ENCODE peak calls at places on chromosomes 5 and 9, in seven cellular contexts. K, M, O, Q, D, C and L are unnamed samples.

GRCh38 chr9:3906437-3907213 is 380.8 kb upstream of the RFX3 start:
- DNase-seq in K (peak), M (no peak), O (peak), Q (no peak), D (no peak), C (no peak), L (no peak)

GRCh38 chr9:111843971-111844370 is 49.2 kb upstream of the SHOC1 start:
- DNase-seq in K (no peak), M (no peak), O (no peak), Q (no peak), D (no peak), C (no peak), L (no peak)

GRCh38 chr5:103532116-103532734 is 30.4 kb downstream of the NUDT12 start:
- DNase-seq in K (no peak), M (no peak), O (no peak), Q (no peak), D (no peak), C (no peak), L (no peak)

GRCh38 chr5:32458799-32459400 is 14.4 kb upstream of the ZFR start:
- DNase-seq in K (no peak), M (no peak), O (no peak), Q (no peak), D (no peak), C (no peak), L (no peak)

GRCh38 chr9:35385042-35385441 is 104.9 kb upstream of the RUSC2 start:
- DNase-seq in K (peak), M (no peak), O (peak), Q (no peak), D (no peak), C (no peak), L (no peak)

GRCh38 chr5:139952464-139953070 is 90.5 kb downstream of the NRG2 start:
- DNase-seq in K (no peak), M (no peak), O (no peak), Q (no peak), D (no peak), C (no peak), L (no peak)

GRCh38 chr9:136327313-136327971 is at the start of gene GPSM1:
- DNase-seq in K (peak), M (peak), O (no peak), Q (no peak), D (no peak), C (peak), L (no peak)

GRCh38 chr9:69130456-69131441 is 43.3 kb upstream of the TJP2 start:
- DNase-seq in K (peak), M (peak), O (peak), Q (no peak), D (no peak), C (no peak), L (no peak)

GRCh38 chr5:178525906-178526732 is 64.1 kb downstream of the COL23A1 start:
- DNase-seq in K (no peak), M (no peak), O (no peak), Q (no peak), D (no peak), C (no peak), L (no peak)

GRCh38 chr9:5193345-5193744 is 7.9 kb upstream of the INSL6 start:
- DNase-seq in K (no peak), M (no peak), O (no peak), Q (no peak), D (no peak), C (no peak), L (no peak)

GRCh38 chr9:4334439-4334838 is 34.6 kb upstream of the GLIS3 start:
- DNase-seq in K (peak), M (peak), O (no peak), Q (no peak), D (no peak), C (peak), L (no peak)

GRCh38 chr9:136090060-136090735 is 4.9 kb downstream of the NACC2 start:
- DNase-seq in K (no peak), M (no peak), O (no peak), Q (no peak), D (no peak), C (no peak), L (no peak)

GRCh38 chr5:109650451-109650850 is 39.3 kb upstream of the MAN2A1 start:
- DNase-seq in K (no peak), M (no peak), O (no peak), Q (no peak), D (no peak), C (no peak), L (no peak)

GRCh38 chr5:81420039-81420667 is 26.2 kb upstream of the ACOT12 start:
- DNase-seq in K (peak), M (no peak), O (peak), Q (no peak), D (no peak), C (no peak), L (no peak)

GRCh38 chr5:7329712-7330111 is 66.2 kb upstream of the ADCY2 start:
- DNase-seq in K (no peak), M (no peak), O (no peak), Q (no peak), D (no peak), C (no peak), L (no peak)

GRCh38 chr5:67268233-67269011 is 71.8 kb upstream of the CD180 start:
- DNase-seq in K (peak), M (peak), O (peak), Q (no peak), D (no peak), C (peak), L (peak)

GRCh38 chr5:32283061-32283460 is 29.7 kb downstream of the MTMR12 start:
- DNase-seq in K (no peak), M (no peak), O (no peak), Q (no peak), D (no peak), C (no peak), L (no peak)

GRCh38 chr5:1206521-1207412 is 5.4 kb downstream of the SLC6A19 start:
- DNase-seq in K (no peak), M (no peak), O (no peak), Q (no peak), D (no peak), C (no peak), L (no peak)

GRCh38 chr5:169268019-169268418 is 32.9 kb downstream of the SLIT3 start:
- DNase-seq in K (no peak), M (no peak), O (no peak), Q (no peak), D (no peak), C (no peak), L (no peak)

GRCh38 chr9:121910491-121911040 is 182.5 kb downstream of the TTLL11 start:
- DNase-seq in K (no peak), M (no peak), O (no peak), Q (no peak), D (no peak), C (no peak), L (no peak)

GRCh38 chr9:107219486-107219853 is 63.6 kb upstream of the RAD23B start:
- DNase-seq in K (no peak), M (no peak), O (no peak), Q (no peak), D (no peak), C (no peak), L (no peak)

GRCh38 chr9:114611516-114612271 is 603 bp downstream of the TMEM268 start:
- DNase-seq in K (peak), M (peak), O (no peak), Q (peak), D (peak), C (peak), L (peak)

GRCh38 chr9:72534931-72535330 is 13.5 kb downstream of the TMC1 start:
- DNase-seq in K (peak), M (no peak), O (no peak), Q (no peak), D (no peak), C (no peak), L (no peak)

GRCh38 chr9:15512204-15512603 is 1.4 kb upstream of the PSIP1 start:
- DNase-seq in K (no peak), M (no peak), O (no peak), Q (no peak), D (no peak), C (no peak), L (no peak)

GRCh38 chr5:130385619-130386018 is 481.4 kb downstream of the CHSY3 start:
- DNase-seq in K (no peak), M (no peak), O (no peak), Q (no peak), D (no peak), C (no peak), L (no peak)

GRCh38 chr9:88187631-88188030 is 49.4 kb upstream of the SPATA31C2 start:
- DNase-seq in K (peak), M (no peak), O (no peak), Q (no peak), D (no peak), C (no peak), L (no peak)

GRCh38 chr9:7147136-7148090 is 389.6 kb downstream of the KDM4C start:
- DNase-seq in K (peak), M (peak), O (no peak), Q (no peak), D (no peak), C (peak), L (no peak)
- H3K4me3 ChIP-seq in K (no peak), M (no peak), O (no peak), Q (no peak), D (no peak), C (peak), L (no peak)

GRCh38 chr9:7273575-7273974 is 515.8 kb downstream of the KDM4C start:
- DNase-seq in K (peak), M (peak), O (no peak), Q (no peak), D (no peak), C (peak), L (no peak)
- TF ChIP-seq CTCF in K (peak), M (no peak), O (peak), Q (no peak), D (no peak), C (peak), L (peak)

DNA sequence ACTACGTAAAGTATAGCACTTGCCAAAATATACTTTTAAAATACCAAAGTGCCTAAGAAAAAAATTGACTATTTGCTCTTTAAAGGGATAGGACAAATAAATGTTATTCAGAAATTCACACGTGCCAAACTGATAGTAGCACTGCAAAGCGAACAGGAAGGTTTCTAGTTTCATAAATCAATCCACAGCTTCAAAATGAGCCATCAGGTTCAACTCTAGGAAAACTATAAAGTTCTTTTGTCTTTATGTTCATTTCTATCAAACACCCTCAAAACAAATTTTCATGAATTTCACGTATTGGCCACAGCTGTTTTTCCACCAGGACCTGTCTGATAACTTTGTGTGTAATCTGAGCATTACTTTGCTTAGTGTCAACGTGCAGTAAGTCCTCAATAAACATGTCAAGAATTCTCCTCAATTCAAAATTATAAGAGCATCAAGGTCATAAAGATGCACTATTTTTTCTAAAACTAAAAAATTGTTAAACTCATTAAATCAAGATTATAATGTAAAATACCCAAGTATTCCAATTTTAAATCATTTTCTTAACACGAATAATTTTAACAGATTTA is 3.0 kb downstream of the RNF130 start:
- DNase-seq in K (no peak), M (no peak), O (no peak), Q (no peak), D (no peak), C (no peak), L (no peak)
- H3K4me3 ChIP-seq in K (no peak), M (no peak), O (no peak), Q (no peak), D (no peak), C (no peak), L (no peak)

GRCh38 chr9:127507751-127508648 is 56.7 kb downstream of the LRSAM1 start:
- DNase-seq in K (no peak), M (no peak), O (no peak), Q (no peak), D (no peak), C (no peak), L (no peak)

GRCh38 chr9:127504887-127505251 is 53.6 kb downstream of the LRSAM1 start:
- DNase-seq in K (no peak), M (no peak), O (no peak), Q (no peak), D (no peak), C (no peak), L (no peak)

GRCh38 chr9:127505396-127506116 is 54.2 kb downstream of the LRSAM1 start:
- DNase-seq in K (no peak), M (no peak), O (no peak), Q (peak), D (peak), C (no peak), L (no peak)

GRCh38 chr9:127506814-127507750 is 55.8 kb downstream of the LRSAM1 start:
- DNase-seq in K (peak), M (no peak), O (no peak), Q (no peak), D (no peak), C (no peak), L (no peak)

DNA sequence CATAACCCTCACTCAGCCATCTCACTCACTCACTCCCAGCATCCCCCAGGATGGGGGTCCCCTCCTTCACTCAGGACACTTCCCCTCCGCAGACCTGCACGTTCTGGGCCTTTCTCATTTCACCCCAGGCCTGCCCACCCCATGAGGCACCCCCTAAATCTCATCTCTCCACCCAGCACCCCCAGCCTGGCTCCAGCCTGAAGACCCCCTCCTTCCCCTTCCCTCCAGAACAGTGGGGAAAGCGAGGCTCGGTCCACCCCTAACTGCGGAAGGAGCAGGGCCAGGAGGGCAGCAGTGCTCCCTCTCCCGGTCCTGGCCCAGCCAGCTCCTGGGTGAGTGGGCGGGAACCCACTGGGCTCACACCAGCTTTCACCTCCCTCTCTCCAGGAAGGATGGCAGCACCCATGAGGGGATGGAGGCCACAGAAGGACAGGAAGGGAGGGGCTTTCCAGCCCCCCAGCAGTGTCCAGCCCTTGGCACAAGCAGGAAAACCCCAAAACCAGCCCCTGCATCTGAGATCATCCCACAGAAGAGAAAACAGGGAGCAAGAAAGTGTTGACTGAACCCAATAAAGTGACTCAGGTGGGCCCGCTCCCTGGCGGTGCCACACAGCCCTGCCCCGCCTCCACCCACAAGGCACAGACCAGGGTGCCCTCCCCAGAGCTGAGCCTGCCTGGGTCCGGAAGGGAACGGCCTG is 55.0 kb downstream of the LRSAM1 start:
- DNase-seq in K (no peak), M (no peak), O (no peak), Q (no peak), D (no peak), C (no peak), L (no peak)
- TF ChIP-seq CTCF in K (no peak), M (no peak), O (no peak), Q (no peak), D (no peak), C (no peak), L (no peak)

GRCh38 chr5:175649967-175650366 is 7.9 kb upstream of the HRH2 start:
- DNase-seq in K (no peak), M (no peak), O (no peak), Q (no peak), D (no peak), C (no peak), L (no peak)
- H3K4me3 ChIP-seq in K (no peak), M (no peak), O (no peak), Q (no peak), D (no peak), C (no peak), L (no peak)

DNA sequence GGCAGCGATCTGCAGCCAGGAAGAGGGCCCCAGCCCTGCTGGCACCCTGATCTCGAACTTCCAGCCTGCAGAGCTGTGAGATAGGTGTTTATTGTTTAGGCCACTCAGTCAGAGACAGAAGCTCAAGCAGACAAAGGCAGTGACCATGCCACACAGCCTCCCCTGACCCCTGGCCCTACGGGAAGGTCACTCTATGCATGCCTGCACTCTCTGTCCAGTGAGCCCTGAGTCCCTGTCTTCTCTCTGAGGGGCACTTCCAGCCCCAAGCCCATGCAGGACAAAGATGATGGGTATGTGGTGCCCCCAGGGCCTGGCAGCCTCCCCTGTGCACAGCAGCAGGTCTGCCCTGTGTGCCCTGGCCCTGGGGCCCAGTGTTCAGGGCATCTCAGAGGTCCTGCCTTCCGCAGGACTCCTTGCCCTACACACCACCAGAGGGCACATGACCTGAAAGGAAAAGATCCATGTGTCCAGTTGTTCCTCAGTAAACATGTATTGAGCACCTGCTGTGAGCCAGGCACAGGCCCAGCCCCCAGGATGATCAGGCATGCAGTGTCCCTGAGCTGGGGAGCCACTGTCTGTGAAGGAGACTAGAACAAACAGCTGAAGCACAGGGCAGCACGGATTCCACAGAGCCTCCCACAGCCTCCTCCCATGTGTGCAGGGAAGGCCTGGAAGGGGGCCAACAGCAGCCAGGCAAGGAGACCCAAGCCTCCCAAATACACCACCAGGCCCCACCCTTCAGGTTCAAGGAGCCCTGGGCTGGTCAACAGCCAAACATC is 109.3 kb downstream of the ATPSCKMT start:
- DNase-seq in K (peak), M (no peak), O (no peak), Q (no peak), D (no peak), C (no peak), L (no peak)
- TF ChIP-seq CTCF in K (peak), M (no peak), O (peak), Q (peak), D (no peak), C (no peak), L (no peak)

DNA sequence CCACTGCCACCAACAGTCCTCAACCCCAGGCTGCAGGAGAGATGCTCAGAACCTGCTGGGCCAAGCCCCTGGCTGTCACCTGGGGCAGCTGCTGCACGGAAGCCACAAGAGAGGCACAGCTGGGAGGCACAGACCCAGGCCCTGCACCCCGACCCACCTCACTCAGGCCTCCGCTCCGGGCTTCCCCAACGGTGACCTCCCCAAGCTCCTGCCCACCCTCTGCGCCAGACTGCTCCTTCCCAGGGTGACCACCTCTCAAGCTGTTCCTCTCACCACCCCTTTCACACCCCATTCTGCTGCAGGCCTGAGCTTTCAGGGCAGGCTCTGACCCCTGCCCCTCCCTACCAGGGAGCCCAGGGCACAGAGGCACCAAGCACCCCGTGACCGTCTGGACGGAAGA is 33.0 kb downstream of the VAV2 start:
- DNase-seq in K (no peak), M (no peak), O (no peak), Q (no peak), D (no peak), C (no peak), L (no peak)
- H3K4me3 ChIP-seq in K (no peak), M (no peak), O (no peak), Q (no peak), D (no peak), C (no peak), L (no peak)